ENCODE peak calls at places on chromosomes 11 and 22, in six cellular contexts. J is lower lobe of right lung; L is psoas muscle; T is heart left ventricle; O is CD8-positive, alpha-beta T cell; P is uterus. C is an unnamed sample.
A peak's percentile ranks its signal among the peaks of the same experiment; 100 is the strongest.

GRCh38 chr22:37972527-37972926 is 11.8 kb downstream of the SOX10 start:
- DNase-seq in L (no peak), P (no peak), J (no peak), T (no peak), O (no peak), C (no peak)

GRCh38 chr22:19887251-19887985 is 32.7 kb upstream of the GNB1L start:
- DNase-seq in L (peak; percentile 11), O (no peak), J (peak; percentile 51), T (peak; percentile 51), P (no peak), C (no peak)

GRCh38 chr11:19935507-19935906 is 222.9 kb downstream of the NAV2 start:
- DNase-seq in O (no peak), T (no peak), L (no peak), P (no peak), J (no peak), C (no peak)

GRCh38 chr22:20588843-20589581 is 81.6 kb downstream of the MED15 start:
- DNase-seq in P (no peak), L (no peak), T (no peak), O (no peak), J (no peak), C (no peak)

GRCh38 chr11:102800774-102801173 is 2.8 kb upstream of the MMP1 start:
- DNase-seq in T (no peak), O (no peak), P (no peak), L (no peak), J (no peak), C (no peak)

GRCh38 chr22:41516462-41516861 is 27.8 kb downstream of the POLR3H start:
- DNase-seq in P (no peak), J (no peak), O (no peak), T (no peak), L (no peak), C (no peak)

GRCh38 chr22:28883917-28884753 is 763 bp downstream of the ZNRF3 start:
- DNase-seq in T (peak; percentile 66), L (peak; percentile 43), J (peak; percentile 65), O (peak; percentile 20), P (peak; percentile 53), C (no peak)

GRCh38 chr11:119295178-119295577 is 21.8 kb downstream of the MCAM start:
- DNase-seq in T (no peak), P (no peak), J (no peak), L (no peak), O (no peak), C (no peak)

GRCh38 chr22:35775339-35775738 is 57.7 kb downstream of the APOL5 start:
- DNase-seq in J (no peak), O (no peak), P (no peak), T (no peak), L (no peak), C (no peak)

GRCh38 chr11:59766542-59766941 is 11.4 kb downstream of the STX3 start:
- DNase-seq in P (no peak), J (no peak), O (no peak), L (no peak), T (no peak), C (no peak)

GRCh38 chr22:44442856-44443595 is 55.0 kb downstream of the RTL6 start:
- DNase-seq in L (no peak), T (peak; percentile 32), J (no peak), P (no peak), O (no peak), C (no peak)

GRCh38 chr11:15327786-15328231 is 213.1 kb downstream of the INSC start:
- DNase-seq in P (peak; percentile 23), J (peak; percentile 52), O (no peak), L (peak; percentile 25), T (peak; percentile 64), C (peak; percentile 68)

GRCh38 chr11:128135451-128135850 is 451.9 kb downstream of the ETS1 start:
- DNase-seq in J (no peak), O (no peak), L (no peak), T (no peak), P (no peak), C (no peak)

GRCh38 chr11:3229673-3230630 is 2.3 kb downstream of the MRGPRE start:
- DNase-seq in L (no peak), P (no peak), J (no peak), O (no peak), T (no peak), C (peak; percentile 43)

GRCh38 chr11:112235750-112236390 is 9.6 kb downstream of the PTS start:
- DNase-seq in P (no peak), J (no peak), T (no peak), O (no peak), L (no peak), C (no peak)

GRCh38 chr11:20251496-20251895 is 91.2 kb upstream of the DBX1 start:
- DNase-seq in O (no peak), J (no peak), T (no peak), P (no peak), L (no peak), C (no peak)

GRCh38 chr22:46373166-46373565 is 37.7 kb downstream of the TRMU start:
- DNase-seq in O (peak; percentile 27), T (peak; percentile 63), P (no peak), L (no peak), J (no peak), C (no peak)

GRCh38 chr22:37905534-37906363 is at the start of gene MICALL1:
- DNase-seq in P (peak; percentile 81), J (peak; percentile 84), T (peak; percentile 88), L (peak; percentile 78), O (peak; percentile 65), C (peak; percentile 59)

GRCh38 chr22:38740754-38741153 is 15.0 kb downstream of the SUN2 start:
- DNase-seq in T (peak; percentile 27), J (no peak), P (no peak), L (no peak), O (no peak), C (no peak)

GRCh38 chr11:93905384-93905783 is 55.0 kb upstream of the VSTM5 start:
- DNase-seq in T (no peak), O (no peak), P (no peak), L (no peak), J (no peak), C (no peak)

GRCh38 chr11:7457211-7457610 is 28.1 kb upstream of the OLFML1 start:
- DNase-seq in O (no peak), L (no peak), T (no peak), P (no peak), J (no peak), C (no peak)

GRCh38 chr11:88596786-88597185 is 259.2 kb upstream of the CTSC start:
- DNase-seq in J (no peak), L (no peak), P (no peak), O (no peak), T (no peak), C (no peak)

GRCh38 chr11:134544095-134544815 is 132.2 kb upstream of the B3GAT1 start:
- DNase-seq in T (no peak), O (no peak), J (no peak), P (no peak), L (no peak), C (peak; percentile 42)

GRCh38 chr11:110710520-110711381 is 1.5 kb downstream of the ARHGAP20 start:
- DNase-seq in T (peak; percentile 45), O (no peak), J (peak; percentile 59), P (peak; percentile 55), L (peak; percentile 53), C (no peak)

GRCh38 chr11:61120099-61120864 is 18.0 kb downstream of the CD5 start:
- DNase-seq in J (no peak), T (no peak), O (no peak), P (no peak), L (no peak), C (no peak)

GRCh38 chr11:82225930-82226329 is 507.7 kb downstream of the FAM181B start:
- DNase-seq in O (no peak), T (no peak), J (no peak), L (no peak), P (no peak), C (no peak)
- TF ChIP-seq CTCF in O (no peak), T (no peak), J (no peak), L (no peak), P (no peak), C (no peak)

GRCh38 chr11:116636341-116636968 is 136.3 kb downstream of the BUD13 start:
- DNase-seq in T (no peak), J (no peak), O (no peak), P (no peak), L (no peak), C (no peak)

GRCh38 chr11:116640641-116641402 is 132.0 kb downstream of the BUD13 start:
- DNase-seq in L (no peak), T (no peak), J (no peak), O (no peak), P (no peak), C (no peak)

GRCh38 chr11:116638463-116638862 is 134.3 kb downstream of the BUD13 start:
- DNase-seq in J (no peak), O (no peak), P (no peak), L (no peak), T (no peak), C (no peak)

GRCh38 chr11:116641561-116642045 is 131.2 kb downstream of the BUD13 start:
- DNase-seq in J (peak; percentile 65), P (peak; percentile 34), L (peak; percentile 22), O (no peak), T (no peak), C (no peak)

DNA sequence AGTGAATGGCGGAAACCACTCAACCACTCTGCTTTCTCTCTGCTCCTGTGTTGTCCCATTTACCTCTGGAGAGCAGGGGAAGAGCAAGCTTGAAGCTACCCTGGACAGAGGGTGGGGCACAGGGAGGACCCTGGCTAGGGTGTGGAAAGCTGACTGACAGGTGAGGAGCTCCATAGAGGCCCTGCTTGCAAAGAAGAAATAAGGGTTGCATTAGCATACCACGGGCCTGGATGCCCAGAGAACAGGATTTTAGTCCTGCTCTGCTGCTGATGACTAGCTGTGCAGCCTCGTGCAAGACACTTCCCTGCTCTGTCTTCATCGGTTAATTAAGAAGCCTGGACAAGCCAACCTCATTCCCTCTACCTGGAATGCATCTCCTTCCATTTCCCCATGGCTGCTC is 135.0 kb downstream of the BUD13 start:
- DNase-seq in P (no peak), O (no peak), J (no peak), L (no peak), T (no peak), C (no peak)
- H3K27ac ChIP-seq in P (no peak overlapping the region), O (no peak overlapping the region), J (no peak overlapping the region), L (no peak overlapping the region), T (no peak overlapping the region), C (no peak overlapping the region)

DNA sequence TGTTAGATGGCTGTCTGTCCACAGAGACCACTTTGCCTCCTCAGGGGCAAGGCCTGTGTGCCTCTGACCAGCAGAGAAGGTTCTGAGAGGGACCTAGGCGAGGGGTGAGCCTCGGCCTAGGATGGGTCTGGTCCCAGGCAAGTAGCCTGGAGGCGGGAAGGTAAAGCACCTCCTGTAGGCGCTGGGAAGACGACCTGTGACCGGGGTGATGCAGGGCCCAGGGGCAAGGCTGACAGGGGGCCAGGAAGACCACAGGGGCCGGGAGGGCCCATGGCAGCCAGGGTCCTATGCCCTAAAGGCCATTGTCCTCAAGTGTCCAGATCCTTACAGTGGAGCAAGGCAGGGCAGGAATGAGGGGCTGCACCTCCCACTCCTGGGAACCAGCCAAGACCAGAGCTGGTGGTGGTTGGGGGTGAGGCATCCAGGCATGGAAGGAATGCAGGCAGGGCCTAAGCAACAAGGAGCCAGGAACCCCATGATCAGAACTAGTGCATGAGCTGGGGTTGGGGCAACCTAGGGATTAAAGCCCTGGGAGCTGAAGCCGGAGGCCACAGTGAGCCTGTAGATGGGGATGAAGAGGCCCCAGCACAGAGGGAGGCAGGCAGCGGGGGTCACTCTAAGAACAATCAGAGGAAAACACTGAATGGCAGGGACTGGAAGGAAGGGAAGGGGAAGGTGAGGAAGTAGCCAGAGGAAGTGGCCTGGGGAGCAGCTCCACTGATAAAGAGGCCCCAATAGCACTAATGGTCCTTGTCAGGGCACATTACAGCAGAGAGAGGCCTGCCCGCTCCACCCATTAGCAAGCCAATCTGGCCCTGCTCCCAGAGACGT is 32.9 kb upstream of the KLHL35 start:
- DNase-seq in L (no peak), P (no peak), J (peak; percentile 43), O (no peak), T (no peak), C (no peak)
- H3K4me1 ChIP-seq in L (peaks cover 4% of the 10 kb centered on the region), P (peaks cover 12% of the 10 kb centered on the region), J (peaks cover 33% of the 10 kb centered on the region), O (no peaks in the 10 kb centered on the region), T (no peaks in the 10 kb centered on the region), C (no peaks in the 10 kb centered on the region)

GRCh38 chr11:130449996-130450419 is 1.6 kb downstream of the ADAMTS15 start:
- DNase-seq in J (peak; percentile 81), L (peak; percentile 82), O (no peak), T (peak; percentile 91), P (peak; percentile 89), C (peak; percentile 95)
- TF ChIP-seq CTCF in J (peak; percentile 55), L (peak; percentile 49), O (no peak), T (peak; percentile 73), P (peak; percentile 38), C (peak; percentile 90)